ENCODE peak calls at places on chromosomes 4 and X, in eight cellular contexts. O is CD4-positive, alpha-beta T cell; R is nephron progenitor cell; C is RWPE1; K is dorsolateral prefrontal cortex; Q is left ventricle myocardium inferior; J is cardiac muscle cell; E is sigmoid colon. U is an unnamed sample.

GRCh38 chr4:18860836-18861530 is 839.4 kb upstream of the LCORL start:
- DNase-seq in J (no peak), K (no peak), C (no peak), Q (no peak), O (no peak), E (no peak), R (no peak), U (no peak)

GRCh38 chr4:78584863-78585576 is 33.5 kb downstream of the ANXA3 start:
- DNase-seq in K (no peak), Q (no peak), E (no peak), R (no peak), O (no peak), J (no peak), C (no peak), U (no peak)

GRCh38 chr4:119314356-119314755 is 7.6 kb downstream of the FABP2 start:
- DNase-seq in C (peak), E (no peak), J (peak), Q (no peak), R (no peak), O (peak), K (no peak), U (no peak)

GRCh38 chrX:53383376-53384087 is 38.9 kb downstream of the SMC1A start:
- DNase-seq in C (no peak), E (no peak), R (no peak), O (no peak), K (no peak), Q (peak), J (no peak), U (no peak)

GRCh38 chrX:109472939-109473713 is 8.8 kb downstream of the GUCY2F start:
- DNase-seq in O (no peak), E (no peak), J (peak), Q (no peak), C (peak), K (no peak), R (peak), U (no peak)

GRCh38 chrX:130110379-130111219 is at the start of gene ELF4:
- DNase-seq in C (peak), J (peak), R (no peak), K (no peak), O (peak), E (peak), Q (peak), U (no peak)

GRCh38 chr4:187380181-187380581 is 615.4 kb upstream of the ZFP42 start:
- DNase-seq in R (no peak), E (no peak), O (no peak), C (no peak), Q (no peak), K (no peak), J (peak), U (no peak)

GRCh38 chr4:48557478-48557877 is 67.4 kb downstream of the ZAR1 start:
- DNase-seq in R (no peak), J (no peak), Q (no peak), K (no peak), C (peak), O (no peak), E (no peak), U (no peak)

GRCh38 chr4:152307669-152308068 is 228.2 kb downstream of the FBXW7 start:
- DNase-seq in O (no peak), K (no peak), J (no peak), Q (no peak), C (no peak), E (no peak), R (no peak), U (no peak)

DNA sequence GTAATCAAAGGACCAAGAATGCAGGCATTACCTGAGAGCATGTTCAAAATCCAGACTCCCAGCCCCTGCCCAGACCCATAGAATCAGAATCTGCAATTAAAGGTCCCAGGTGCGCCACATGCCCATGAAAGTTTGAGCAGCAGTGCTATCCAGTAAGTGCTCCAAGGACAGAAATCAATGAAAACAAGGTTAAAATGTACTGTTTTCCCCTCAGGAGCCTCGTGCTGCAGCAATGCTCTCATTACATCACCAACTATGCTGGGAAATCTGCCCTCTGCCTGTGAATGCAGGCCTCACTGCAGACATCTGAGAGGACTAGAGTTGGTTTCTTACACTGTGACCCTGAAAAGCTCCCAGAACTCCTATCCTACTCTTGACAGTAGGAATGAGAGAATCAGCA is 21.1 kb downstream of the ANXA5 start:
- DNase-seq in E (no peak), K (no peak), R (no peak), J (peak), Q (no peak), C (no peak), O (no peak), U (no peak)
- TF ChIP-seq CTCF in E (no peak), K (no peak), R (no peak), J (peak), Q (peak), C (no peak), O (no peak), U (no peak)

GRCh38 chr4:168188754-168189153 is 96.4 kb downstream of the ANXA10 start:
- DNase-seq in J (no peak), K (no peak), C (no peak), E (no peak), Q (no peak), O (no peak), R (no peak), U (no peak)

DNA sequence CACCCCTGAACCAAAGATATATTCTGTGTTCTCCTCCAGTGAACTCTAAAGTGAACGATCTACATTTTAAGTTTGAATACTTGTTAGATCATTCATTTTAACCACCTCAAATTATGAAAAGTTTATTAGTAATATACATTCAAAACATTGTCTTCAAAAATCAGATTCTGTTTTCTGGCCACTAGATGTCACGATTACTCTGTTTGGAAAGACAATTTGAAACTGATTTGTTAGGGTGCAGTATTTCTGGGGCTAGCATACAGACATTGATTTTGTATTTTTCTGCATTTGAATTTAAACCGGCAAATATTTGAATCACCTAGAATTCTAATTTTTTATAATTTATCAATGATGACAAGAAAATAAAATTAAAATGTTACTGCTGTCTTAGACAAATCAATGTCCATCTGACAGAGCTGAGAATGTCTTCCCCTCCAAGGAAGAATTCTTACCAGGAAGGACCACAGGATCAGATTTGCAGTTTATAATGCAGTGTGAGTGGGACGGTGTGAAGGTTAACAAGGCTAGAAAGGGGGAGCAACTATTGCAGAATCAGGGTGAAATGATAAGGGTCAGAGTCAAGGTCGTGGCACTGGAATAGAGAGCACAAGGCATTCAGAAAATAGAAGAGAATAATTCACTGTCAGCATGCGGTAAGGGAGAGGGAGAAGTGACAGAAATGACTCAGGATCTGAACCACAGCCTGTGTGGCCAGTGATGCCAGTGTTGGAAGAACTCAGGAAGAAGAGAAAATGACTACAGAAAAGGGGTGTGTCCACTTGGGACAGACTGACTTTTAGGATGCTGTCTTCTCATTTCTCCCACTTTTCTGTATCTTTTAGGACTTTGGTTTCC is 91.6 kb downstream of the ANXA10 start:
- DNase-seq in E (no peak), J (peak), Q (no peak), R (no peak), C (peak), O (no peak), K (no peak), U (no peak)
- TF ChIP-seq CTCF in E (no peak), J (peak), Q (peak), R (peak), C (peak), O (peak), K (peak), U (peak)

DNA sequence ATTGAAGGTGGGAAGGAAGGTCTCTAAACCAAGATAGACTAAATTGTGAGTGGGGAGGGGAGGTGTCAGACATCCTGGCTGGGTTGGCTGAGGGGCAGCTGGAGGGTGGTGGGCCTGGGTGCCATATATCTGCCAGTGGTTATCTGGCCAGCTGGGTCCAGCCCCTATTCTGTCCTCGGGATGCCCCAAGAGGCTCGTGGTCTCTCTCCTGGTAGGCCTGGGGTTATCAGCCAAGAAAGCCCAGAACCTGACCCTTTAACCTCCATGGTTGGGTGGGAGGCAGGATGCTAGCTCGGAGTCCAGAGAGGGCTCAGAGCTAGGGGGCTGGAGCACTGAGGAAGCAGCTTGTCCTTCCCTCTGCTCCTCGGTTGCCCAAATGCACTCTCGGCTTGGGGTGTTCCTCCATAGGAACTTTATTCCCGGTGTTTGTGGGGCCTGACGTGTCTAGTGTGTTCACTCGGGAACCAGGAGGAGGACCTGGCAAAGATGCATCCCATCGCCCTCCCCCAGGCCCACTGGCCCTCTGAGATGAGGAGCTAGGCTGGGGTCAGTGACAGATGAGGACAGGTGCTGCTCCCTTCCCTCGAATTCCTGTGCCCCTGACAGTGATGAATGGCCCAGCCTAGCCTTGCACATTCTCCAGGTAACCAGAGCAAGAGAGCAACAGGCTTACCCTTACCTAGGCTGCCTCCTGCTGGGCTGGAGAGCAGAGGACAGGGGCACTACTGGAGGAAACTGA is 5.2 kb upstream of the EFNB1 start:
- DNase-seq in Q (no peak), J (no peak), E (no peak), O (no peak), R (no peak), K (no peak), C (no peak), U (no peak)
- TF ChIP-seq CTCF in Q (no peak), J (no peak), E (no peak), O (no peak), R (no peak), K (no peak), C (no peak), U (no peak)

DNA sequence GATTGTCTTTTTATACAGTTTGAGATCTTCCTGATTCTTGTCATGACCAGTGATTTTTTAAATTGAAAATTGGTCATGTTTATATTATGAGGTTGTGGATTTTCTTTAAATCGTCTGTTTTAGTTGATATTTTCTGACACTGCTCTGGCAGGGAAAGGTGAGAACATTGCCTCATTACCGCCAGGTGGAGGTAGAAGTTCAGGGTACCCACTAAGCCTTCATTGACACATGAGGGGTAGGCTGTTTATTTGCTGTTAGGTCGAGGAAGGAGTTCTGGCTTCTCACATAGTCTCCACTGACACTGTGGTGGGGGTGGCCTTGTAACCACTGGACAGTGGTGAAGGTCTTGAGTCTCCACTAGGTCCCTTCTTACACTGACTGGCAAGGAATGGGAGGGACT is 117.6 kb upstream of the GPR101 start:
- DNase-seq in E (no peak), O (no peak), Q (no peak), K (no peak), R (no peak), J (no peak), C (no peak), U (no peak)
- TF ChIP-seq CTCF in E (no peak), O (no peak), Q (no peak), K (no peak), R (no peak), J (no peak), C (no peak), U (no peak)

DNA sequence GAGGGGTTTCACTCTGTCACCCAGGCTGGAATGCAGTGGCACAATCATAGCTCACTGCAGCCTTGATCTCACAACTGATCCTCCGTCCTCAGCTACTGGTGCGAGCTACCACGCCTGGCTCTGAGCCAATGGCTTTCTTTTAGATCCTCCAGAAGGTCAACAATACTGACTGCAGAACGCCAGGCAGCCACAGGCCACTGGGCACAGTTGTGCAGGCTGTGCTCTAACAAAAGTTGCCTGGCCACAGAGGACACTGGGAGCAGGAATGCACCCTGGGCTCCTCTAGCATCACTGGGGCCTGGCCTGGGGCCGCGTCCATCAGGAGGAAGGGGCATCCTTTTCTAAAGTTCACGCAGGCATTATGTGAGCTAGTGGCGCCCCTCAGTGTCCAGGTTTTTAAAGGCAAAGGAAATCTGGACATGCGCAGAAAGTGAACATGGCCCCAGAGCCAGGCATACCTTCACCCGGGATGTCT is 14.9 kb upstream of the PORCN start:
- DNase-seq in R (peak), O (no peak), J (peak), E (no peak), C (no peak), K (no peak), Q (no peak), U (no peak)
- TF ChIP-seq CTCF in R (peak), O (no peak), J (peak), E (no peak), C (no peak), K (peak), Q (peak), U (no peak)

GRCh38 chrX:82676386-82676785 is 831.7 kb upstream of the POU3F4 start:
- DNase-seq in J (no peak), O (no peak), E (no peak), R (no peak), Q (no peak), C (no peak), K (no peak), U (no peak)
- TF ChIP-seq CTCF in J (no peak), O (no peak), E (no peak), R (no peak), Q (peak), C (no peak), K (peak), U (no peak)

GRCh38 chrX:13805241-13805640 is 11.7 kb downstream of the GPM6B start:
- DNase-seq in J (no peak), Q (no peak), K (no peak), O (no peak), E (no peak), C (no peak), R (no peak), U (no peak)
- TF ChIP-seq CTCF in J (no peak), Q (peak), K (peak), O (no peak), E (no peak), C (no peak), R (no peak), U (no peak)

U was measured in breast epithelium.